ENCODE peak calls at places on chromosome 10, in five cellular contexts. One of them, this sample, is unnamed.

GRCh38 chr10:87931836-87932230 is 68.4 kb downstream of the PTEN start:
- DNase-seq in Peyer's patch: no peak
- DNase-seq in naive thymus-derived CD8-positive, alpha-beta T cell: no peak
- DNase-seq in tibial artery: no peak
- DNase-seq in NCI-H524 treated with DMSO at 0.1 percent for 48 hours: no peak
- DNase-seq in this sample: no peak

GRCh38 chr10:62492012-62492869 is 118.1 kb downstream of the ZNF365 start:
- DNase-seq in tibial artery: no peak
- DNase-seq in NCI-H524 treated with DMSO at 0.1 percent for 48 hours: no peak
- DNase-seq in Peyer's patch: no peak
- DNase-seq in naive thymus-derived CD8-positive, alpha-beta T cell: no peak
- DNase-seq in this sample: no peak

GRCh38 chr10:114658175-114658574 is at the start of gene ABLIM1:
- DNase-seq in NCI-H524 treated with DMSO at 0.1 percent for 48 hours: no peak
- DNase-seq in naive thymus-derived CD8-positive, alpha-beta T cell: no peak
- DNase-seq in Peyer's patch: no peak
- DNase-seq in tibial artery: no peak
- DNase-seq in this sample: no peak

GRCh38 chr10:5854178-5854570 is 35.5 kb downstream of the ANKRD16 start:
- DNase-seq in naive thymus-derived CD8-positive, alpha-beta T cell: no peak
- DNase-seq in Peyer's patch: no peak
- DNase-seq in tibial artery: no peak
- DNase-seq in NCI-H524 treated with DMSO at 0.1 percent for 48 hours: no peak
- DNase-seq in this sample: no peak

GRCh38 chr10:102802920-102803534 is 34.2 kb downstream of the CYP17A1 start:
- DNase-seq in Peyer's patch: no peak
- DNase-seq in naive thymus-derived CD8-positive, alpha-beta T cell: no peak
- DNase-seq in tibial artery: peak; percentile 86
- DNase-seq in NCI-H524 treated with DMSO at 0.1 percent for 48 hours: no peak
- DNase-seq in this sample: no peak

GRCh38 chr10:43998021-43998809 is 349.5 kb upstream of the ZNF32 start:
- DNase-seq in tibial artery: no peak
- DNase-seq in NCI-H524 treated with DMSO at 0.1 percent for 48 hours: no peak
- DNase-seq in Peyer's patch: no peak
- DNase-seq in naive thymus-derived CD8-positive, alpha-beta T cell: no peak
- DNase-seq in this sample: no peak

GRCh38 chr10:69328346-69328687 is 50.0 kb downstream of the HK1 start:
- DNase-seq in NCI-H524 treated with DMSO at 0.1 percent for 48 hours: no peak
- DNase-seq in tibial artery: no peak
- DNase-seq in naive thymus-derived CD8-positive, alpha-beta T cell: no peak
- DNase-seq in Peyer's patch: no peak
- DNase-seq in this sample: no peak

GRCh38 chr10:114709966-114710365 is 51.9 kb upstream of the ABLIM1 start:
- DNase-seq in NCI-H524 treated with DMSO at 0.1 percent for 48 hours: no peak
- DNase-seq in tibial artery: no peak
- DNase-seq in Peyer's patch: no peak
- DNase-seq in naive thymus-derived CD8-positive, alpha-beta T cell: no peak
- DNase-seq in this sample: no peak

GRCh38 chr10:49508654-49509053 is 30.3 kb downstream of the ERCC6 start:
- DNase-seq in naive thymus-derived CD8-positive, alpha-beta T cell: no peak
- DNase-seq in tibial artery: no peak
- DNase-seq in NCI-H524 treated with DMSO at 0.1 percent for 48 hours: no peak
- DNase-seq in Peyer's patch: no peak
- DNase-seq in this sample: no peak

GRCh38 chr10:17025444-17026295 is 103.9 kb downstream of the CUBN start:
- DNase-seq in tibial artery: no peak
- DNase-seq in NCI-H524 treated with DMSO at 0.1 percent for 48 hours: no peak
- DNase-seq in Peyer's patch: no peak
- DNase-seq in naive thymus-derived CD8-positive, alpha-beta T cell: peak; percentile 28
- DNase-seq in this sample: peak; percentile 4

GRCh38 chr10:3995302-3996210 is 210.5 kb upstream of the KLF6 start:
- DNase-seq in tibial artery: no peak
- DNase-seq in naive thymus-derived CD8-positive, alpha-beta T cell: no peak
- DNase-seq in Peyer's patch: no peak
- DNase-seq in NCI-H524 treated with DMSO at 0.1 percent for 48 hours: no peak
- DNase-seq in this sample: no peak

GRCh38 chr10:33332183-33333031 is 2.1 kb downstream of the NRP1 start:
- DNase-seq in Peyer's patch: no peak
- DNase-seq in NCI-H524 treated with DMSO at 0.1 percent for 48 hours: no peak
- DNase-seq in naive thymus-derived CD8-positive, alpha-beta T cell: no peak
- DNase-seq in tibial artery: no peak
- DNase-seq in this sample: no peak

GRCh38 chr10:98892523-98892922 is 343.1 kb downstream of the HPSE2 start:
- DNase-seq in naive thymus-derived CD8-positive, alpha-beta T cell: no peak
- DNase-seq in Peyer's patch: no peak
- DNase-seq in tibial artery: no peak
- DNase-seq in NCI-H524 treated with DMSO at 0.1 percent for 48 hours: no peak
- DNase-seq in this sample: no peak

GRCh38 chr10:26622891-26623290 is 74.6 kb upstream of the PDSS1 start:
- DNase-seq in naive thymus-derived CD8-positive, alpha-beta T cell: no peak
- DNase-seq in tibial artery: no peak
- DNase-seq in NCI-H524 treated with DMSO at 0.1 percent for 48 hours: no peak
- DNase-seq in Peyer's patch: no peak
- DNase-seq in this sample: no peak

GRCh38 chr10:62934258-62934657 is 118.1 kb upstream of the EGR2 start:
- DNase-seq in naive thymus-derived CD8-positive, alpha-beta T cell: no peak
- DNase-seq in Peyer's patch: no peak
- DNase-seq in tibial artery: no peak
- DNase-seq in NCI-H524 treated with DMSO at 0.1 percent for 48 hours: no peak
- DNase-seq in this sample: no peak

GRCh38 chr10:100570518-100570865 is 34.7 kb downstream of the HIF1AN start:
- DNase-seq in naive thymus-derived CD8-positive, alpha-beta T cell: peak; percentile 9
- DNase-seq in Peyer's patch: no peak
- DNase-seq in tibial artery: no peak
- DNase-seq in NCI-H524 treated with DMSO at 0.1 percent for 48 hours: no peak
- DNase-seq in this sample: no peak

GRCh38 chr10:57846307-57847065 is 421.2 kb downstream of the IPMK start:
- DNase-seq in tibial artery: no peak
- DNase-seq in Peyer's patch: no peak
- DNase-seq in naive thymus-derived CD8-positive, alpha-beta T cell: no peak
- DNase-seq in NCI-H524 treated with DMSO at 0.1 percent for 48 hours: no peak
- DNase-seq in this sample: no peak